ENCODE peak calls at places on chromosomes 12 and 14, in ten cellular contexts. One of them, this sample, is unnamed.
A peak's percentile ranks its signal among the peaks of the same experiment; 100 is the strongest.

GRCh38 chr12:256958-257357 is 5.7 kb downstream of the SLC6A13 start:
- DNase-seq in spleen: no peak
- DNase-seq in HepG2: no peak
- DNase-seq in vagina: no peak
- DNase-seq in breast epithelium: no peak
- DNase-seq in transverse colon: no peak
- DNase-seq in GM23338: no peak
- DNase-seq in sigmoid colon: no peak
- DNase-seq in stomach: no peak
- DNase-seq in Panc1: no peak
- DNase-seq in this sample: no peak

GRCh38 chr12:4506870-4507269 is 31.8 kb upstream of the RAD51AP1 start:
- DNase-seq in vagina: no peak
- DNase-seq in sigmoid colon: no peak
- DNase-seq in transverse colon: no peak
- DNase-seq in breast epithelium: no peak
- DNase-seq in Panc1: no peak
- DNase-seq in HepG2: no peak
- DNase-seq in spleen: no peak
- DNase-seq in stomach: no peak
- DNase-seq in GM23338: no peak
- DNase-seq in this sample: no peak

GRCh38 chr12:13102481-13103195 is 829 bp downstream of the GSG1 start:
- DNase-seq in transverse colon: no peak
- DNase-seq in vagina: no peak
- DNase-seq in sigmoid colon: no peak
- DNase-seq in breast epithelium: no peak
- DNase-seq in spleen: no peak
- DNase-seq in HepG2: no peak
- DNase-seq in stomach: no peak
- DNase-seq in GM23338: no peak
- DNase-seq in Panc1: no peak
- DNase-seq in this sample: no peak

GRCh38 chr14:65001758-65002157 is 15.1 kb downstream of the FNTB start:
- DNase-seq in transverse colon: no peak
- DNase-seq in breast epithelium: no peak
- DNase-seq in GM23338: no peak
- DNase-seq in Panc1: no peak
- DNase-seq in sigmoid colon: no peak
- DNase-seq in vagina: no peak
- DNase-seq in HepG2: no peak
- DNase-seq in spleen: no peak
- DNase-seq in stomach: no peak
- DNase-seq in this sample: no peak

GRCh38 chr14:74035556-74035955 is 16.4 kb downstream of the BBOF1 start:
- DNase-seq in Panc1: no peak
- DNase-seq in transverse colon: no peak
- DNase-seq in GM23338: no peak
- DNase-seq in sigmoid colon: no peak
- DNase-seq in vagina: no peak
- DNase-seq in spleen: no peak
- DNase-seq in breast epithelium: no peak
- DNase-seq in HepG2: no peak
- DNase-seq in stomach: no peak
- DNase-seq in this sample: no peak

GRCh38 chr12:91111366-91112321 is at the start of gene LUM:
- DNase-seq in spleen: no peak
- DNase-seq in sigmoid colon: no peak
- DNase-seq in HepG2: no peak
- DNase-seq in vagina: no peak
- DNase-seq in transverse colon: no peak
- DNase-seq in stomach: no peak
- DNase-seq in Panc1: no peak
- DNase-seq in breast epithelium: no peak
- DNase-seq in GM23338: peak; percentile 22
- DNase-seq in this sample: no peak

GRCh38 chr12:28698541-28698940 is 450.5 kb upstream of the FAR2 start:
- DNase-seq in stomach: no peak
- DNase-seq in spleen: no peak
- DNase-seq in transverse colon: no peak
- DNase-seq in HepG2: no peak
- DNase-seq in GM23338: no peak
- DNase-seq in sigmoid colon: no peak
- DNase-seq in Panc1: no peak
- DNase-seq in breast epithelium: no peak
- DNase-seq in vagina: no peak
- DNase-seq in this sample: no peak

GRCh38 chr14:29390046-29390841 is 537.4 kb downstream of the PRKD1 start:
- DNase-seq in spleen: no peak
- DNase-seq in stomach: no peak
- DNase-seq in breast epithelium: no peak
- DNase-seq in HepG2: no peak
- DNase-seq in Panc1: no peak
- DNase-seq in transverse colon: no peak
- DNase-seq in GM23338: peak; percentile 9
- DNase-seq in vagina: no peak
- DNase-seq in sigmoid colon: no peak
- DNase-seq in this sample: no peak

GRCh38 chr12:24600996-24601395 is 347.9 kb downstream of the BCAT1 start:
- DNase-seq in breast epithelium: no peak
- DNase-seq in transverse colon: no peak
- DNase-seq in spleen: no peak
- DNase-seq in sigmoid colon: no peak
- DNase-seq in stomach: no peak
- DNase-seq in Panc1: no peak
- DNase-seq in GM23338: no peak
- DNase-seq in HepG2: no peak
- DNase-seq in vagina: no peak
- DNase-seq in this sample: no peak
- TF ChIP-seq POLR2AphosphoS5 in breast epithelium: no peak
- TF ChIP-seq POLR2AphosphoS5 in transverse colon: no peak
- TF ChIP-seq POLR2AphosphoS5 in spleen: no peak
- TF ChIP-seq POLR2AphosphoS5 in sigmoid colon: no peak
- TF ChIP-seq POLR2AphosphoS5 in stomach: no peak
- TF ChIP-seq POLR2AphosphoS5 in Panc1: no peak
- TF ChIP-seq POLR2AphosphoS5 in GM23338: no peak
- TF ChIP-seq POLR2AphosphoS5 in HepG2: no peak
- TF ChIP-seq POLR2AphosphoS5 in vagina: no peak
- TF ChIP-seq POLR2AphosphoS5 in this sample: no peak

GRCh38 chr14:24052656-24053547 is 1.1 kb downstream of the CARMIL3 start:
- DNase-seq in Panc1: no peak
- DNase-seq in breast epithelium: no peak
- DNase-seq in vagina: no peak
- DNase-seq in transverse colon: no peak
- DNase-seq in sigmoid colon: no peak
- DNase-seq in spleen: no peak
- DNase-seq in stomach: no peak
- DNase-seq in GM23338: no peak
- DNase-seq in HepG2: no peak
- DNase-seq in this sample: peak; percentile 9
- H3K27ac ChIP-seq in Panc1: no peak overlapping the region
- H3K27ac ChIP-seq in breast epithelium: no peak overlapping the region
- H3K27ac ChIP-seq in vagina: no peak overlapping the region
- H3K27ac ChIP-seq in transverse colon: no peak overlapping the region
- H3K27ac ChIP-seq in sigmoid colon: no peak overlapping the region
- H3K27ac ChIP-seq in spleen: no peak overlapping the region
- H3K27ac ChIP-seq in stomach: no peak overlapping the region
- H3K27ac ChIP-seq in GM23338: no peak overlapping the region
- H3K27ac ChIP-seq in HepG2: no peak overlapping the region
- H3K27ac ChIP-seq in this sample: no peak overlapping the region

GRCh38 chr12:6955462-6956331 is 4.5 kb downstream of the PTPN6 start:
- DNase-seq in vagina: no peak
- DNase-seq in spleen: peak; percentile 78
- DNase-seq in stomach: no peak
- DNase-seq in HepG2: no peak
- DNase-seq in Panc1: no peak
- DNase-seq in sigmoid colon: peak; percentile 55
- DNase-seq in breast epithelium: no peak
- DNase-seq in transverse colon: peak; percentile 7
- DNase-seq in GM23338: no peak
- DNase-seq in this sample: no peak
- TF ChIP-seq POLR2AphosphoS5 in vagina: no peak
- TF ChIP-seq POLR2AphosphoS5 in spleen: peak; percentile 70
- TF ChIP-seq POLR2AphosphoS5 in stomach: no peak
- TF ChIP-seq POLR2AphosphoS5 in HepG2: no peak
- TF ChIP-seq POLR2AphosphoS5 in Panc1: no peak
- TF ChIP-seq POLR2AphosphoS5 in sigmoid colon: no peak
- TF ChIP-seq POLR2AphosphoS5 in breast epithelium: no peak
- TF ChIP-seq POLR2AphosphoS5 in transverse colon: no peak
- TF ChIP-seq POLR2AphosphoS5 in GM23338: no peak
- TF ChIP-seq POLR2AphosphoS5 in this sample: no peak

GRCh38 chr12:130014485-130014807 is 110.6 kb upstream of the TMEM132D start:
- DNase-seq in sigmoid colon: no peak
- DNase-seq in spleen: no peak
- DNase-seq in GM23338: peak; percentile 56
- DNase-seq in vagina: no peak
- DNase-seq in Panc1: no peak
- DNase-seq in breast epithelium: no peak
- DNase-seq in HepG2: no peak
- DNase-seq in stomach: no peak
- DNase-seq in transverse colon: no peak
- DNase-seq in this sample: no peak

GRCh38 chr12:130016986-130017385 is 113.2 kb upstream of the TMEM132D start:
- DNase-seq in GM23338: no peak
- DNase-seq in sigmoid colon: no peak
- DNase-seq in stomach: no peak
- DNase-seq in vagina: no peak
- DNase-seq in transverse colon: no peak
- DNase-seq in breast epithelium: no peak
- DNase-seq in spleen: no peak
- DNase-seq in HepG2: no peak
- DNase-seq in Panc1: no peak
- DNase-seq in this sample: no peak

GRCh38 chr12:130016194-130016593 is 112.4 kb upstream of the TMEM132D start:
- DNase-seq in transverse colon: no peak
- DNase-seq in stomach: no peak
- DNase-seq in vagina: no peak
- DNase-seq in GM23338: no peak
- DNase-seq in breast epithelium: no peak
- DNase-seq in HepG2: no peak
- DNase-seq in Panc1: no peak
- DNase-seq in sigmoid colon: no peak
- DNase-seq in spleen: no peak
- DNase-seq in this sample: no peak

GRCh38 chr12:130017571-130018449 is 114.0 kb upstream of the TMEM132D start:
- DNase-seq in spleen: no peak
- DNase-seq in HepG2: no peak
- DNase-seq in stomach: no peak
- DNase-seq in vagina: no peak
- DNase-seq in breast epithelium: no peak
- DNase-seq in GM23338: peak; percentile 10
- DNase-seq in Panc1: no peak
- DNase-seq in sigmoid colon: peak; percentile 19
- DNase-seq in transverse colon: no peak
- DNase-seq in this sample: no peak

DNA sequence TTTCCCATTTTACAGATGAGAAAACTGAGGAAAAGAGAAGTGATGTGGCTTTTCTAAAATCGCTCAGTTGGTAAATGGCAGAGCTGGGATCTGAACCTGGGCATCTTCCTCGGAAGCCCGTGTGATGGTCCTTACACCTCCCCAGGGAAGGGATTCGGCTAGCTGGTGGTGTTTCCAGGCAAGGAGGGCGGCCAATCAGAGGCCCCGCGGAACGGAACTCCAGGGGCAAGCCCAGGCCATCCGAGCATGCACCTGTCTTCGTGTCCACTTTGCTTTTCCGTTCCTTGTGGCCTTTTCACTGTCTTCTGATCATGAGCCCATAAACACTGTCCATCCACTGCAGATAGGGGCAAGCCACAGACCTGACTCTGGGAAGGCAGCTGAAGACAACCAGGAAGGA is 114.8 kb upstream of the TMEM132D start:
- DNase-seq in stomach: no peak
- DNase-seq in sigmoid colon: no peak
- DNase-seq in spleen: no peak
- DNase-seq in vagina: no peak
- DNase-seq in Panc1: no peak
- DNase-seq in HepG2: no peak
- DNase-seq in breast epithelium: no peak
- DNase-seq in transverse colon: no peak
- DNase-seq in GM23338: no peak
- DNase-seq in this sample: no peak
- H3K27ac ChIP-seq in stomach: no peak overlapping the region
- H3K27ac ChIP-seq in sigmoid colon: no peak overlapping the region
- H3K27ac ChIP-seq in spleen: no peak overlapping the region
- H3K27ac ChIP-seq in vagina: no peak overlapping the region
- H3K27ac ChIP-seq in Panc1: no peak overlapping the region
- H3K27ac ChIP-seq in HepG2: no peak overlapping the region
- H3K27ac ChIP-seq in breast epithelium: no peak overlapping the region
- H3K27ac ChIP-seq in transverse colon: no peak overlapping the region
- H3K27ac ChIP-seq in GM23338: no peak overlapping the region
- H3K27ac ChIP-seq in this sample: no peak overlapping the region

GRCh38 chr12:50110762-50111416 is 1.1 kb upstream of the COX14 start:
- DNase-seq in GM23338: peak; percentile 70
- DNase-seq in stomach: peak; percentile 78
- DNase-seq in Panc1: no peak
- DNase-seq in HepG2: peak; percentile 77
- DNase-seq in vagina: no peak
- DNase-seq in sigmoid colon: peak; percentile 80
- DNase-seq in transverse colon: peak; percentile 73
- DNase-seq in breast epithelium: no peak
- DNase-seq in spleen: peak; percentile 89
- DNase-seq in this sample: peak; percentile 63
- TF ChIP-seq POLR2AphosphoS5 in GM23338: no peak
- TF ChIP-seq POLR2AphosphoS5 in stomach: no peak
- TF ChIP-seq POLR2AphosphoS5 in Panc1: no peak
- TF ChIP-seq POLR2AphosphoS5 in HepG2: no peak
- TF ChIP-seq POLR2AphosphoS5 in vagina: no peak
- TF ChIP-seq POLR2AphosphoS5 in sigmoid colon: no peak
- TF ChIP-seq POLR2AphosphoS5 in transverse colon: peak; percentile 15
- TF ChIP-seq POLR2AphosphoS5 in breast epithelium: no peak
- TF ChIP-seq POLR2AphosphoS5 in spleen: peak; percentile 37
- TF ChIP-seq POLR2AphosphoS5 in this sample: no peak

DNA sequence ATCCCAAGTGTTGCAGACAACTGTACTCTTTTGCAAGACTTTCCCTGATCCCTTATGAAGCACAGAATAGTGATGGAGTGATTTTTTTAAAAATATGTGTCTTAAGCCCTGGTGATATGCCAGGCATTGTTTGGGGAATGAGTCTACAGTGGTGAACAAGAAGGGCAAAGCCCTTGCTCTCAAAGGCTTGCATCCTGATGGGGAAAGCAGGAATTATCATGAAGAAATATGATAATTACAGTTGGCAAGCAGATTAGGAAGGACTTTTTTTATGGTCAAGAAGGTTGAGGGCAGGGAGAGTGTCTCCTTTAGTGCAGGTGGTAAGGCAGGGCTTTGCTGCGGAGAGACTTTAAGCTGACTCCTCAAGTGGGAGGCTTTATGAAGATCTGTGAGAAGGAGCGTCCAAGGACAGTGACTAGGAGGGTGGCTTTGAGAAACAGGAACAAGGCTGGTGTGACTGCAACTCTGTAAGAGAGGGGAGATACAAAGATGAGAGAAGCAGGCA is 100.2 kb downstream of the SYNE2 start:
- DNase-seq in spleen: no peak
- DNase-seq in sigmoid colon: no peak
- DNase-seq in GM23338: no peak
- DNase-seq in Panc1: no peak
- DNase-seq in stomach: no peak
- DNase-seq in HepG2: no peak
- DNase-seq in breast epithelium: no peak
- DNase-seq in vagina: no peak
- DNase-seq in transverse colon: no peak
- DNase-seq in this sample: no peak
- H3K27ac ChIP-seq in spleen: peak overlapping the region; percentile 36
- H3K27ac ChIP-seq in sigmoid colon: no peak overlapping the region
- H3K27ac ChIP-seq in GM23338: no peak overlapping the region
- H3K27ac ChIP-seq in Panc1: no peak overlapping the region
- H3K27ac ChIP-seq in stomach: no peak overlapping the region
- H3K27ac ChIP-seq in HepG2: no peak overlapping the region
- H3K27ac ChIP-seq in breast epithelium: no peak overlapping the region
- H3K27ac ChIP-seq in vagina: no peak overlapping the region
- H3K27ac ChIP-seq in transverse colon: peak overlapping the region; percentile 54
- H3K27ac ChIP-seq in this sample: no peak overlapping the region

This sample was measured in upper lobe of left lung.